ENCODE peak calls at places on chromosomes 12 and 14, in six cellular contexts. N is mammary epithelial cell, P is astrocyte of the spinal cord, M is stomach, O is OCI-LY7, T is foreskin fibroblast. U is an unnamed sample.

GRCh38 chr14:93582516-93582915 is 151.8 kb downstream of the UNC79 start:
- DNase-seq in P (no peak), O (no peak), M (no peak), N (no peak), T (no peak), U (no peak)

GRCh38 chr12:26659930-26660329 is 173.1 kb downstream of the ITPR2 start:
- DNase-seq in M (no peak), P (no peak), O (no peak), T (no peak), N (no peak), U (no peak)

GRCh38 chr12:102948941-102949352 is 8.5 kb upstream of the ASCL1 start:
- DNase-seq in O (peak), P (peak), M (peak), T (no peak), N (no peak), U (peak)

GRCh38 chr14:80549141-80549540 is 337.8 kb upstream of the DIO2 start:
- DNase-seq in T (no peak), O (no peak), N (peak), M (no peak), P (no peak), U (peak)

GRCh38 chr14:51304428-51304827 is 64.4 kb downstream of the TMX1 start:
- DNase-seq in O (no peak), M (no peak), N (peak), T (no peak), P (peak), U (peak)

GRCh38 chr14:80275208-80275850 is 64.0 kb upstream of the DIO2 start:
- DNase-seq in M (no peak), N (peak), P (peak), T (no peak), O (no peak), U (peak)

GRCh38 chr12:56387152-56387551 is 24.5 kb upstream of the APOF start:
- DNase-seq in T (peak), M (no peak), N (no peak), O (no peak), P (peak), U (peak)

GRCh38 chr14:24145700-24146621 is at the start of gene PSME2:
- DNase-seq in M (no peak), P (no peak), N (no peak), O (peak), T (peak), U (peak)

GRCh38 chr12:132554857-132555630 is 55.3 kb downstream of the LRCOL1 start:
- DNase-seq in M (no peak), O (peak), P (no peak), T (no peak), N (no peak), U (no peak)

GRCh38 chr12:119412811-119413794 is 78.6 kb downstream of the CCDC60 start:
- DNase-seq in O (peak), N (peak), M (peak), P (peak), T (peak), U (peak)

GRCh38 chr14:91896419-91896818 is 29.1 kb upstream of the TC2N start:
- DNase-seq in N (no peak), O (no peak), P (no peak), T (no peak), M (no peak), U (no peak)

GRCh38 chr12:12221560-12221959 is 45.3 kb downstream of the LRP6 start:
- DNase-seq in T (no peak), N (no peak), P (no peak), O (no peak), M (no peak), U (no peak)

GRCh38 chr12:98618952-98619351 is 25.5 kb downstream of the SLC25A3 start:
- DNase-seq in O (no peak), P (no peak), N (no peak), T (peak), M (no peak), U (peak)

GRCh38 chr14:103748539-103748867 is 32.9 kb downstream of the ZFYVE21 start:
- DNase-seq in T (no peak), O (peak), P (no peak), M (peak), N (no peak), U (no peak)

GRCh38 chr12:119868992-119869391 is 8.1 kb downstream of the CIT start:
- DNase-seq in N (peak), O (no peak), P (peak), T (peak), M (no peak), U (peak)

GRCh38 chr12:132724506-132725220 is 14.0 kb downstream of the PGAM5 start:
- DNase-seq in N (no peak), O (no peak), P (no peak), M (no peak), T (peak), U (no peak)

GRCh38 chr14:52348796-52349195 is 34.7 kb downstream of the PTGER2 start:
- DNase-seq in T (peak), N (no peak), P (peak), M (no peak), O (no peak), U (peak)

GRCh38 chr14:43043851-43044250 is 1437.2 kb downstream of the LRFN5 start:
- DNase-seq in N (no peak), T (no peak), O (no peak), P (no peak), M (no peak), U (no peak)

GRCh38 chr12:67927231-67927630 is 62.0 kb upstream of the IFNG-AS1 start:
- DNase-seq in N (no peak), P (no peak), M (no peak), O (no peak), T (no peak), U (no peak)

GRCh38 chr12:23555808-23556207 is 393.7 kb downstream of the SOX5 start:
- DNase-seq in P (no peak), T (no peak), M (no peak), O (no peak), N (no peak), U (no peak)

GRCh38 chr14:61099221-61099835 is 118.3 kb downstream of the SLC38A6 start:
- DNase-seq in M (no peak), T (no peak), N (no peak), P (no peak), O (no peak), U (peak)

GRCh38 chr12:106113042-106113441 is 25.7 kb downstream of the NUAK1 start:
- DNase-seq in T (no peak), M (no peak), N (peak), O (no peak), P (peak), U (peak)

GRCh38 chr14:41362134-41362533 is 244.5 kb upstream of the LRFN5 start:
- DNase-seq in O (no peak), M (no peak), N (no peak), T (no peak), P (no peak), U (no peak)
- H3K4me3 ChIP-seq in O (no peak), M (no peak), N (no peak), T (no peak), P (no peak), U (no peak)

GRCh38 chr12:17215754-17216153 is 609.8 kb upstream of the LMO3 start:
- DNase-seq in M (no peak), N (no peak), O (no peak), T (no peak), P (no peak), U (no peak)
- TF ChIP-seq CTCF in M (no peak), N (no peak), O (peak), T (no peak), P (no peak), U (no peak)

GRCh38 chr14:55194656-55195355 is 3.4 kb upstream of the DLGAP5 start:
- DNase-seq in M (no peak), O (no peak), T (no peak), N (no peak), P (no peak), U (no peak)

GRCh38 chr14:55191101-55191880 is at the start of gene DLGAP5:
- DNase-seq in P (peak), O (peak), T (peak), M (peak), N (peak), U (peak)

GRCh38 chr14:55188686-55189295 is 2.6 kb downstream of the DLGAP5 start:
- DNase-seq in T (no peak), N (no peak), M (no peak), P (no peak), O (no peak), U (peak)

DNA sequence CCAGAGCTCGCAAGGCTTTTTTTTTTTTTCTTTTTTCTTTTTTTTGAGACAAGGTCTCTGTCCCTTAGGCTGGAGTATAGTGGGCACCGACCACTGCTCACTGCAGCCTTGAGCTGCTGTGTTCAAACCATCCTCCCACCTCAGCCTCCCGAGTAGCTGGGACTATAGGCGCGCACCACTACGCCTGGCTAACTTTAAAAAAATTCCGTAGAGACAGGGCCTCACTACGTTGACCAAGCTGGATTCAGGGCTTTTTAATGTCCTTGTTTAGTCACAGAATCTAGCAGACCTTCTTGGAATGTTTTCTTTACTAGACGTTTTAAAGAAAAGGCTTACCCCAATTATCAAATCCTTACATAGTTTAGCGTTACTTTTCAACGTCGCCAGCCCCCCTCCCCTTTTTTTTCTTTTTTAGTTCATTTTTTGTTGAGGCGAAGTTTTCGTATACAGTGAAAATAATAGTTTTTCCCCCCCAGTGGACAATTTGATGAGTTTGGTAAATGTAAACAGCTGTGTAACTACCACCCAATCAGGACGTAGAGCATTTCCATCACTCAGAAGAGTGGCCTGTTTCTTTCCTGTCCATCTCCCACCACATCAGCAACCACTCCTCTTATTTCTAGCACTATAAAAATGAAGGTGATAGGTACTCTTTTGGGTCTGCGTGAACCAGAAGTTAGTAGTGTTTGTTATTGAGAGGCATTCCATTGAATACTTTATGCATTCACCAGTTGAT is 664 bp upstream of the DLGAP5 start:
- DNase-seq in T (no peak), N (no peak), P (no peak), O (peak), M (no peak), U (no peak)
- H3K4me3 ChIP-seq in T (peak), N (peak), P (peak), O (peak), M (peak), U (peak)

GRCh38 chr14:55279384-55279783 is 8.2 kb downstream of the FBXO34 start:
- DNase-seq in M (no peak), O (no peak), N (no peak), T (no peak), P (no peak), U (no peak)
- TF ChIP-seq CTCF in M (no peak), O (no peak), N (no peak), T (no peak), P (no peak), U (no peak)

GRCh38 chr12:50614167-50614762 is 109.5 kb downstream of the DIP2B start:
- DNase-seq in N (peak), T (no peak), P (peak), O (no peak), M (no peak), U (peak)
- H3K4me3 ChIP-seq in N (no peak), T (no peak), P (no peak), O (no peak), M (no peak), U (no peak)

DNA sequence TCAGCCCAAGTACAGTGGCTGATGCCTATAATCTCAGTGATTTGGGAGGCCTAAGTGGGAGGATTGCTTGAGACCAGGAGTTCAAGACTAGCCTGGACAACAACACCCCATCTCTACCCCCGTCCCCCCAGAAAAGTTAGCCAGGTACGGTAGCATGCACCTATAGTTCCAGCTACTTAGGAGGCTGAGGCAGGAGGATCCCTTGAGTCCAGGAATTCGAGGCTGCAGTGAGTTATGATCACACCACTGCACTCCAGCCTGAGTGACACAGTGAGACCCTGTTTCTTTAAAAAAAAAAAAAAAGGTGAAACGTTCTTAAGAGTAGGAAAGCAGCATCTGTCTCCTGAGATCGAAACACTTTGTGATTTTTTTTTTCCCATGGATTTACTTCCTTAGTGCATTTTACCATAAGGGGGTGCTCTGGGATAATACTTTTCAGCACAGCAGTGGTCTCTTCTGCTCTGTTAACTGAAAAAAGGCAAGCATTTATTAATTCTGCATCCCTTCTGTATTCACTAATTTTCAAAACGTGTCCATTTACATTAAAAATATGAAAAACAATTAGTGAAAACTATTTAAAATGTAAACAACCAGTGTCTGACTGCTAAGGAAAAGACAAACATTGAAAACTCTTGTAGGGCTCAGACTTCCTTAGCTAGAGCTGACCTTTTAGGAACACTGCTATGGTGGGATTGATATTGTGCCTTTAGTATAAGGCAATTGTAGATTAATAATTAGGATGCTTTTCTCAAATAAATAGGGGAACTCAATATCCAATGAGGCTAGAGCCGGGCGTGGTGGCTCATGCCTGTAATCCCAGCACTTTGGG is 31.2 kb upstream of the USP44 start:
- DNase-seq in O (peak), T (peak), P (peak), N (peak), M (no peak), U (peak)
- TF ChIP-seq CTCF in O (peak), T (peak), P (peak), N (peak), M (peak), U (peak)

DNA sequence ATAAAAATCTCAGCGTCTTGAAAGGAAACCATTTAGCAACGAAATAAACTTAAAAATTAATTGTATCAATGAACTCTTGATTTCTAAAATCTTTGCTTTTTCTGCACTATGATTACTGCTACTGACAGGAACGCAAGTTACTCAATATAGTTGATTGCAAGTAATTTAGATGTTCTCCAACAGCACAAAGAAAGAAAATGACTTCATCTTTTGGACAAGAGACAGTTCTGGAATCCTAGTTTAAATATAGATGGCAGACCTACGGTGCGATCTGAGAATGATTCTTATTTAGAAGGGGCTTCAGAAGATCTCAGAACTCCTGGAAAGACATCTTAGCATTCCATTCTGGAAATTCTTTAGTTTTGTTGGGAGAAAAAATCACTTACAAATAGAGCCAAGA is 1.4 kb upstream of the SUDS3 start:
- DNase-seq in O (no peak), P (no peak), T (peak), M (no peak), N (no peak), U (peak)
- H3K4me3 ChIP-seq in O (no peak), P (no peak), T (peak), M (no peak), N (no peak), U (no peak)

GRCh38 chr12:21001778-21002177 is 129.2 kb upstream of the SLCO1B1 start:
- DNase-seq in N (no peak), P (no peak), T (no peak), M (no peak), O (no peak), U (no peak)
- TF ChIP-seq CTCF in N (no peak), P (no peak), T (no peak), M (no peak), O (no peak), U (no peak)

U was measured in fibroblast of the aortic adventitia.